ENCODE peak calls at places on chromosome 14, in six cellular contexts. N is stomach; F is AG09309; R is H9; J is activated CD8-positive, alpha-beta T cell treated with anti-CD3 and anti-CD28 coated beads for 36 hours; Q is PC-9. W is an unnamed sample.

GRCh38 chr14:70780396-70781075 is 28.8 kb downstream of the MAP3K9 start:
- DNase-seq in N (peak), F (no peak), R (no peak), J (no peak), Q (no peak), W (peak)

GRCh38 chr14:77212933-77213656 is 31.5 kb downstream of the TMEM63C start:
- DNase-seq in N (peak), F (no peak), R (peak), J (peak), Q (peak), W (peak)

GRCh38 chr14:70906785-70907171 is 481 bp upstream of the PCNX1 start:
- DNase-seq in N (no peak), F (no peak), R (no peak), J (no peak), Q (no peak), W (no peak)

GRCh38 chr14:36915089-36915488 is 253.4 kb downstream of the PAX9 start:
- DNase-seq in N (no peak), F (no peak), R (no peak), J (no peak), Q (no peak), W (no peak)

GRCh38 chr14:100670017-100670974 is 56.4 kb upstream of the DLK1 start:
- DNase-seq in N (no peak), F (no peak), R (no peak), J (no peak), Q (no peak), W (no peak)

GRCh38 chr14:36363704-36364103 is 43.3 kb upstream of the MBIP start:
- DNase-seq in N (no peak), F (no peak), R (no peak), J (no peak), Q (no peak), W (no peak)

GRCh38 chr14:105067140-105067968 is 2.1 kb upstream of the GPR132 start:
- DNase-seq in N (no peak), F (no peak), R (no peak), J (peak), Q (no peak), W (no peak)

GRCh38 chr14:35306114-35306513 is 13.9 kb downstream of the PSMA6 start:
- DNase-seq in N (no peak), F (no peak), R (no peak), J (no peak), Q (no peak), W (no peak)

GRCh38 chr14:75278422-75279152 is at the start of gene FOS:
- DNase-seq in N (peak), F (no peak), R (peak), J (peak), Q (peak), W (peak)

GRCh38 chr14:24312736-24313507 is 1.6 kb downstream of the LTB4R start:
- DNase-seq in N (no peak), F (no peak), R (no peak), J (peak), Q (no peak), W (no peak)

GRCh38 chr14:106845286-106846087 is 1319.1 kb downstream of the TMEM121 start:
- DNase-seq in N (peak), F (no peak), R (no peak), J (peak), Q (peak), W (peak)

GRCh38 chr14:97219356-97220017 is 422.3 kb downstream of the VRK1 start:
- DNase-seq in N (no peak), F (no peak), R (no peak), J (peak), Q (no peak), W (no peak)

GRCh38 chr14:23352506-23353432 is at the start of gene SLC22A17:
- DNase-seq in N (peak), F (peak), R (peak), J (peak), Q (no peak), W (peak)

GRCh38 chr14:22994762-22995275 is 12.5 kb upstream of the AJUBA start:
- DNase-seq in N (no peak), F (no peak), R (peak), J (peak), Q (no peak), W (peak)

GRCh38 chr14:65310568-65310967 is 102.0 kb upstream of the FUT8 start:
- DNase-seq in N (no peak), F (no peak), R (no peak), J (no peak), Q (no peak), W (no peak)

GRCh38 chr14:35438910-35439713 is 34.6 kb upstream of the NFKBIA start:
- DNase-seq in N (no peak), F (no peak), R (no peak), J (no peak), Q (no peak), W (peak)

GRCh38 chr14:35158951-35159653 is 36.8 kb downstream of the PRORP start:
- DNase-seq in N (no peak), F (no peak), R (no peak), J (no peak), Q (no peak), W (no peak)

GRCh38 chr14:22824711-22825359 is 4.9 kb upstream of the MRPL52 start:
- DNase-seq in N (no peak), F (peak), R (no peak), J (peak), Q (peak), W (no peak)

GRCh38 chr14:59359451-59360124 is 105.6 kb downstream of the GPR135 start:
- DNase-seq in N (no peak), F (no peak), R (no peak), J (no peak), Q (no peak), W (no peak)

GRCh38 chr14:32259368-32260013 is 56.4 kb upstream of the RNU6-8 start:
- DNase-seq in N (no peak), F (peak), R (peak), J (peak), Q (peak), W (peak)

GRCh38 chr14:40213701-40214100 is 781.5 kb upstream of the FBXO33 start:
- DNase-seq in N (no peak), F (no peak), R (no peak), J (no peak), Q (no peak), W (no peak)

GRCh38 chr14:33589334-33589733 is 361.5 kb downstream of the EGLN3 start:
- DNase-seq in N (peak), F (peak), R (no peak), J (no peak), Q (peak), W (no peak)

GRCh38 chr14:64628940-64629403 is 75.3 kb upstream of the PLEKHG3 start:
- DNase-seq in N (no peak), F (peak), R (no peak), J (no peak), Q (peak), W (no peak)

GRCh38 chr14:22225526-22226133 is 363.4 kb downstream of the DAD1 start:
- DNase-seq in N (no peak), F (no peak), R (no peak), J (no peak), Q (no peak), W (no peak)

GRCh38 chr14:24054324-24054641 is 2.5 kb downstream of the CARMIL3 start:
- DNase-seq in N (no peak), F (no peak), R (no peak), J (no peak), Q (no peak), W (no peak)

GRCh38 chr14:43039881-43040280 is 1433.2 kb downstream of the LRFN5 start:
- DNase-seq in N (no peak), F (no peak), R (no peak), J (no peak), Q (no peak), W (no peak)

GRCh38 chr14:43041207-43041606 is 1434.5 kb downstream of the LRFN5 start:
- DNase-seq in N (no peak), F (no peak), R (no peak), J (no peak), Q (no peak), W (no peak)

GRCh38 chr14:43042408-43042807 is 1435.7 kb downstream of the LRFN5 start:
- DNase-seq in N (no peak), F (no peak), R (no peak), J (no peak), Q (no peak), W (no peak)

GRCh38 chr14:43043851-43044250 is 1437.2 kb downstream of the LRFN5 start:
- DNase-seq in N (no peak), F (no peak), R (no peak), J (no peak), Q (no peak), W (no peak)

DNA sequence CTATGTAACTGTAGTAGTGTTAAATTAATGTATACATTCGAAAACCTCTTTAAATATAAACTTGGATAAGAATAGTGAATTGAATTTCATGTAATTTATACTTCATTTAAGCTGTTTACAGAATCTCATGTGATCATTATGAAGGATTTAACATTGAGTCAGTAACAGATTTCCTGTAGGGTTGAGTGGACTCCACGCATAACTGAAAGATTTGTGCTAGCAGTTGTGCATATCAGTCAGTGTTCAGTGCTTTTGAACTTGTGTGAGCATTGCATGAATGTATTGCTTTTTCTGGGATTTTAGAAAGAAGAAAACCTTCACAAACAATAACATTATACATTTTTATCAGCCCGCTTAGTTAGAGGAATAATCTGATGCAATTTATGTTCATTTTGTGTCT is 1435.3 kb downstream of the LRFN5 start:
- DNase-seq in N (no peak), F (no peak), R (no peak), J (no peak), Q (no peak), W (no peak)
- TF ChIP-seq CTCF in N (no peak), F (no peak), R (no peak), J (no peak), Q (no peak), W (no peak)

DNA sequence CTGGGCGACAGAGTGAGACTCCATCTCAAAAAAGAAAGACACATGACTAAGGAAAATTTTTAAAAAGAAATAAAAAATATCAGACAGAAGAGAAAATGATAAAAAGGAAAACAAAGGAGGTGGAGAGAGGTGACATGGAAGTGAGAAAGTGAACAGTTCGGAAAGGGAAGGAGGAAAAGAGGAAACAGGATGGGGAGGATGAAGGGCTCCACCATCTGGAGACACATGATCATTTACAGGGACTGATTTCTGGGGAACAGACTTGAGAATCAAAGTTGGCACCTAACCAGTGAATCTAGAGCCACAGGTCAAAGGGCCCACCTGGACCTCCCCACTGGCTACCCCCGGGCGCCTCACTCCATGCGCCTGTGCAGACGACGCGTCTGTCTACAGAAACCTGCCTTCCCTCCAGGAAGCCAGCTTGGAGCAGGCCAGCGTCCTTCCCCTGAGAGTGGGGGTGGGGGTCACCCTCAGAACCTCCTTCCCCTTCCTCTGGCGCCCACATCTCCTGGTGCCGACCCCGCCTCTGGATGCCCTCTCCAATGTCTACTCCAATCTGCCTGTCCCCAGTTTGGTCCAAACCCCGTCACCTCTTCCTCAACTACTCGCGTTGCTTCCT is 60.5 kb downstream of the AMN start:
- DNase-seq in N (no peak), F (no peak), R (no peak), J (no peak), Q (no peak), W (no peak)
- TF ChIP-seq CTCF in N (no peak), F (no peak), R (peak), J (no peak), Q (no peak), W (no peak)

DNA sequence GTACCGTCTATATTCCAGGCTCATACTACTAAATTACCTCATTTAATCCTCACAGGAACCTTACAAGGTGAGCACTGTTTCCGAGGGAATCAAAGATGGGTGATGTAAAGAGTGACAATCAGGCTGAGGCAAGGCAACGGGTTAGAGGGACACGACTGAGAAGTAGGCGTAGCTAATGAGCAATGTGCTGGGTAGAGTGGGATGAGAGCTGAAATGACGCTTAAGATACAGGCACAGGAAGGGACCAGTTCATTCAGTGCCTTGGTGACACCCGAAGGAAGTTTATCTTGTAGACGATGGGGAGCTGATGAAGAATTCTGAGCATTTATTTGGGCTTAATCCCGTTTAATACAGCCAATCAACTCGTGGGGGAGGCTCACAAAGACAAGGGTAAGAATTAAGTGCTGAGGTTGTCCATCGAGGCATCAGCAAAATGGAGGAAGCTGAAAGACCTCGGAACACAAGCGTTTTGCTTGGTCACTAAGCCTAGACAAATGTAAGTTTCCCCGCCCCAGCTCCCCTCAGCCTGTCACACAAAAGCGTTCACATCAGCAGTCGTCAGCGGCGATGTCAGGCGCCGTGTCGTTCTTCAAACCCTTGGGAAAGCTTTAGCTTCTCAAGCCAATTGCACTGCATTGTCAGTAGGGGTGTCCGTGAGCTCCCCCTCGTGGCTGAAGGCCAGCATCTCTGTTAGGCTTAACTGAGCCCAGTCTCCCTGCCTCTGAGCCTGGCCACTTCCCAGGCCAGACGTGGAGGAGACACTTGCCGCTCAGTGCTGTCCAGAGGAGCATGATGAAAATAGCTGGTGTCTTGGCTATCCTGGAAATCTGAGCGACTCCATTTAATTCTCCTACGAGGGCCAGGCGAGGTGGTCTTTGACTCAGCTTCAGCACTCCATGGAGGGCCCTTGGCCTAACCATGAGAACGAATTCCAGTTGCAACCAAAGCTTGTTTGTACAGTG is 288.5 kb upstream of the G2E3 start:
- DNase-seq in N (peak), F (peak), R (peak), J (peak), Q (peak), W (peak)
- TF ChIP-seq CTCF in N (peak), F (peak), R (peak), J (peak), Q (peak), W (peak)

GRCh38 chr14:72291908-72292688 is 359.9 kb downstream of the RGS6 start:
- DNase-seq in N (no peak), F (peak), R (no peak), J (peak), Q (no peak), W (peak)

GRCh38 chr14:72292689-72293024 is 360.4 kb downstream of the RGS6 start:
- DNase-seq in N (no peak), F (no peak), R (no peak), J (no peak), Q (no peak), W (no peak)
- TF ChIP-seq CTCF in N (peak), F (no peak), R (peak), J (no peak), Q (peak), W (no peak)

DNA sequence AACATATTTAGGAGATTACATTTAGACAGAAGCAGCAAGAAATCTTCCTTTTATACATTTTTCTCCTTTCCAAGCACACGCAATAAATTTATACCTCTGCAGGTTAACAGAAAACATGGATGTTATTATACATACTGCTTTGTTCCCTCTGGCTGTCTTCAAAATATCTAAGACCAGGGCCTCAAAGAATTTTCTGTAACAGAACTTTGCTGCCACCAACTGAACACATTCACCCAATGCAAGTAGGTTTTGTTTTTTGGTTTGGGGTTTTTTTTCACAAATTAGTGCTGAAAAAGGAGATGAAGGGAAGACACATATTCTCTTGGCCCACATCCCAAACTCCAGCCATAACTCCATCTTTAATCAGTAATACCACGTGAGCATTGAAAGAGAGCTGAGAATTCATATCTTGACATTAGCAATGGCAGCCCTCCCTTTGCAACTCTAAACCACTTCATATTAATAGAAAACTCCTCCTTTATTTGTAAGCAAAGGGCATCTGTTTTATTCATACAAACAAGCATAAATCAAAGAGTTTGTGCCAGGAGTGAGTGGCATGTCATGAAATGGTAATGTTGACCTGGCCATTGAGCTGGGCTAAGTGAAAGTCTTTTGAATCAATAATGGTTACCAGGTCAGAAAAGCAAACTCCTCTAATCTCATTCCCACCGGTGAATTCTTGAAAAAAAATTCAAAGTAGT is 150.8 kb upstream of the FSCB start:
- DNase-seq in N (no peak), F (peak), R (no peak), J (no peak), Q (peak), W (no peak)
- TF ChIP-seq CTCF in N (no peak), F (peak), R (peak), J (no peak), Q (peak), W (no peak)

DNA sequence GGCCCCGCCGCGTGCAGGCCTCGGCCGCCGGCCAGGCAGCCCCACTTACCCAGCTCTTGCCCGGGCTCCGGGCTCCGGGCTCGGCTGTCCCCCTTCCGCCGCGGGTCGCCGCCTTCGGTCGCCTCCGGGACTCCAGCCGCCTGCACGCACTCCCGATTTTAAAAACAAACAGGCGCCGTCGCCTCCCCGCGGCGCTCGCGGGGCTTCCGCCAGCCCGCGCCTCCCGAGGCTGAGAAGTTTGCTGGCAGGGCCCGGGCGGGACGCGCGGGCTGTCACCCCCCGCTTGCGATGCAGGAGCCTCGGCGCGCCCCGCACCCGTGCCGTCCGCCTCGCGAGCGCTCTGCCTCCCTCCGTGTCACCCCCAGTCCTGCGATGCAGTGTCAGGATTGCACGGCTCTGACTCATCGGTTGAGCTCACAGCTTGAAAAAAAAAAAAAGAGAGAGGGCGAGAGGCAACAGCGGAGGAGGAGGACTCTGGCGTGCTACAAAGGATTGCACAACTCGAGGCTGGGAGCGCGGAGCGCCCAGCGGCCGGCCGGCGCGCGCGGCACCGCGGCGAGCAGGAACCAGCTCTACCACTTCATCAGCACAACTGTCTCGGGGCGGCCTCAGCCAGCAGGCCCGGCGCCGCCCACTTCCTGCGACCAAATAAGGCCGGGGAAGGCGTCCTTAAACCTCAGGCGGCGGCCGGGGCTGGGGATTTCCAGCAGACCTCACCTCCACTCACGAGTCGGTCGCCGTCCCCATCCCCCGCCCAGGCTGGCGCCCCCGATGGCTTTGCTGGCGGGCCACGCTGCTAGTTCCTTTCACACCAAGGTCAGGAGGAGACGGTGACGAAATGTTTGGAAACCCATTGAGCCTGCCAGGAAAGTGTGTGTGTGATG is 45.8 kb upstream of the PNMA1 start:
- DNase-seq in N (peak), F (peak), R (peak), J (peak), Q (peak), W (peak)
- TF ChIP-seq CTCF in N (peak), F (no peak), R (no peak), J (no peak), Q (no peak), W (no peak)

W was measured in GM13976.